ENCODE peak calls at places on chromosome 17, in ten cellular contexts. F is endothelial cell; I is HS-5; A is CD4-positive, CD25-positive, alpha-beta regulatory T cell; O is caudate nucleus; D is SK-MEL-5; Y is activated effector memory CD4-positive, alpha-beta T cell treated with Interleukin-2 at 50 U/mL for 16 hours; P is EL; E is kidney tubule cell; N is posterior cingulate gyrus. H is an unnamed sample.

GRCh38 chr17:48544356-48545021 is 420 bp downstream of the HOXB2 start:
- DNase-seq in O (no peak), D (no peak), Y (peak; percentile 29), P (peak; percentile 19), E (peak; percentile 69), N (no peak), A (peak; percentile 28), F (peak; percentile 45), I (no peak), H (no peak)

GRCh38 chr17:42163113-42163512 is 8.3 kb upstream of the RAB5C start:
- DNase-seq in P (peak; percentile 24), N (no peak), F (peak; percentile 67), I (no peak), E (no peak), Y (no peak), D (peak; percentile 72), O (no peak), A (no peak), H (no peak)

GRCh38 chr17:8158267-8159031 is 4.3 kb downstream of the VAMP2 start:
- DNase-seq in F (peak; percentile 93), P (peak; percentile 87), I (no peak), O (peak; percentile 60), N (peak; percentile 93), D (peak; percentile 94), Y (peak; percentile 75), A (peak; percentile 82), E (peak; percentile 87), H (peak; percentile 84)

GRCh38 chr17:34241062-34241461 is 14.0 kb upstream of the CCL2 start:
- DNase-seq in P (peak; percentile 48), Y (no peak), F (peak; percentile 31), D (no peak), N (peak; percentile 38), E (no peak), I (no peak), A (no peak), O (no peak), H (no peak)

GRCh38 chr17:559699-560378 is 154.8 kb downstream of the VPS53 start:
- DNase-seq in Y (no peak), F (no peak), N (no peak), I (peak; percentile 89), O (no peak), P (peak; percentile 94), E (peak; percentile 92), D (peak; percentile 90), A (no peak), H (no peak)

GRCh38 chr17:68353121-68353521 is 61.8 kb downstream of the ARSG start:
- DNase-seq in Y (no peak), I (no peak), O (no peak), F (no peak), P (no peak), A (peak; percentile 47), D (no peak), E (no peak), N (no peak), H (no peak)

GRCh38 chr17:46060461-46060860 is 61.4 kb downstream of the STH start:
- DNase-seq in A (no peak), N (no peak), P (no peak), D (no peak), F (no peak), E (peak; percentile 79), O (no peak), I (no peak), Y (no peak), H (no peak)

GRCh38 chr17:39271546-39271945 is 45.8 kb upstream of the STAC2 start:
- DNase-seq in D (peak; percentile 30), N (no peak), A (no peak), O (no peak), Y (no peak), P (no peak), E (no peak), F (no peak), I (no peak), H (no peak)

GRCh38 chr17:68182940-68183551 is 64.8 kb upstream of the AMZ2 start:
- DNase-seq in E (peak; percentile 45), F (no peak), O (no peak), P (no peak), Y (peak; percentile 74), I (no peak), A (peak; percentile 78), N (no peak), D (no peak), H (no peak)